ENCODE peak calls at places on chromosomes 4 and X, in six cellular contexts. One of them, this sample, is unnamed.

GRCh38 chr4:71460368-71460767 is 121.5 kb downstream of the SLC4A4 start:
- DNase-seq in activated CD4-positive, alpha-beta memory T cell treated with anti-CD3 and anti-CD28 coated beads, Interleukin-2, amount 10 ng/mL, durations not matched to agents 7 days and 5 days: no peak
- DNase-seq in naive thymus-derived CD8-positive, alpha-beta T cell: no peak
- DNase-seq in AG09309: no peak
- DNase-seq in OCI-LY7: no peak
- DNase-seq in caudate nucleus: no peak
- DNase-seq in this sample: no peak

GRCh38 chrX:1215123-1215823 is 2.8 kb upstream of the CRLF2 start:
- DNase-seq in activated CD4-positive, alpha-beta memory T cell treated with anti-CD3 and anti-CD28 coated beads, Interleukin-2, amount 10 ng/mL, durations not matched to agents 7 days and 5 days: no peak
- DNase-seq in AG09309: no peak
- DNase-seq in naive thymus-derived CD8-positive, alpha-beta T cell: no peak
- DNase-seq in caudate nucleus: no peak
- DNase-seq in OCI-LY7: peak
- DNase-seq in this sample: no peak

GRCh38 chrX:55767100-55767499 is 49.6 kb downstream of the RRAGB start:
- DNase-seq in AG09309: no peak
- DNase-seq in activated CD4-positive, alpha-beta memory T cell treated with anti-CD3 and anti-CD28 coated beads, Interleukin-2, amount 10 ng/mL, durations not matched to agents 7 days and 5 days: no peak
- DNase-seq in naive thymus-derived CD8-positive, alpha-beta T cell: no peak
- DNase-seq in OCI-LY7: no peak
- DNase-seq in caudate nucleus: no peak
- DNase-seq in this sample: no peak

GRCh38 chr4:87342872-87343271 is 20.2 kb upstream of the HSD17B13 start:
- DNase-seq in AG09309: no peak
- DNase-seq in naive thymus-derived CD8-positive, alpha-beta T cell: no peak
- DNase-seq in OCI-LY7: no peak
- DNase-seq in activated CD4-positive, alpha-beta memory T cell treated with anti-CD3 and anti-CD28 coated beads, Interleukin-2, amount 10 ng/mL, durations not matched to agents 7 days and 5 days: no peak
- DNase-seq in caudate nucleus: no peak
- DNase-seq in this sample: no peak

GRCh38 chrX:42149786-42150185 is 226.4 kb upstream of the CASK start:
- DNase-seq in caudate nucleus: no peak
- DNase-seq in naive thymus-derived CD8-positive, alpha-beta T cell: no peak
- DNase-seq in OCI-LY7: no peak
- DNase-seq in activated CD4-positive, alpha-beta memory T cell treated with anti-CD3 and anti-CD28 coated beads, Interleukin-2, amount 10 ng/mL, durations not matched to agents 7 days and 5 days: no peak
- DNase-seq in AG09309: no peak
- DNase-seq in this sample: no peak

GRCh38 chr4:173891072-173891471 is 361.0 kb upstream of the HAND2 start:
- DNase-seq in naive thymus-derived CD8-positive, alpha-beta T cell: no peak
- DNase-seq in activated CD4-positive, alpha-beta memory T cell treated with anti-CD3 and anti-CD28 coated beads, Interleukin-2, amount 10 ng/mL, durations not matched to agents 7 days and 5 days: no peak
- DNase-seq in AG09309: no peak
- DNase-seq in caudate nucleus: no peak
- DNase-seq in OCI-LY7: no peak
- DNase-seq in this sample: no peak

GRCh38 chr4:19678763-19679162 is 572.9 kb upstream of the SLIT2 start:
- DNase-seq in AG09309: peak
- DNase-seq in naive thymus-derived CD8-positive, alpha-beta T cell: no peak
- DNase-seq in OCI-LY7: no peak
- DNase-seq in activated CD4-positive, alpha-beta memory T cell treated with anti-CD3 and anti-CD28 coated beads, Interleukin-2, amount 10 ng/mL, durations not matched to agents 7 days and 5 days: no peak
- DNase-seq in caudate nucleus: no peak
- DNase-seq in this sample: no peak

GRCh38 chr4:184167576-184167975 is 50.1 kb downstream of the ENPP6 start:
- DNase-seq in caudate nucleus: no peak
- DNase-seq in OCI-LY7: peak
- DNase-seq in activated CD4-positive, alpha-beta memory T cell treated with anti-CD3 and anti-CD28 coated beads, Interleukin-2, amount 10 ng/mL, durations not matched to agents 7 days and 5 days: no peak
- DNase-seq in AG09309: no peak
- DNase-seq in naive thymus-derived CD8-positive, alpha-beta T cell: no peak
- DNase-seq in this sample: no peak

GRCh38 chr4:188289531-188289930 is 150.3 kb downstream of the TRIML1 start:
- DNase-seq in activated CD4-positive, alpha-beta memory T cell treated with anti-CD3 and anti-CD28 coated beads, Interleukin-2, amount 10 ng/mL, durations not matched to agents 7 days and 5 days: no peak
- DNase-seq in naive thymus-derived CD8-positive, alpha-beta T cell: no peak
- DNase-seq in caudate nucleus: no peak
- DNase-seq in AG09309: no peak
- DNase-seq in OCI-LY7: no peak
- DNase-seq in this sample: no peak

GRCh38 chr4:101198741-101199339 is 148.5 kb downstream of the PPP3CA start:
- DNase-seq in OCI-LY7: no peak
- DNase-seq in naive thymus-derived CD8-positive, alpha-beta T cell: no peak
- DNase-seq in caudate nucleus: no peak
- DNase-seq in AG09309: no peak
- DNase-seq in activated CD4-positive, alpha-beta memory T cell treated with anti-CD3 and anti-CD28 coated beads, Interleukin-2, amount 10 ng/mL, durations not matched to agents 7 days and 5 days: no peak
- DNase-seq in this sample: no peak

GRCh38 chr4:102244878-102245535 is 100.3 kb downstream of the SLC39A8 start:
- DNase-seq in naive thymus-derived CD8-positive, alpha-beta T cell: no peak
- DNase-seq in OCI-LY7: no peak
- DNase-seq in AG09309: no peak
- DNase-seq in caudate nucleus: no peak
- DNase-seq in activated CD4-positive, alpha-beta memory T cell treated with anti-CD3 and anti-CD28 coated beads, Interleukin-2, amount 10 ng/mL, durations not matched to agents 7 days and 5 days: no peak
- DNase-seq in this sample: no peak

GRCh38 chr4:40251366-40251765 is 54.5 kb downstream of the RHOH start:
- DNase-seq in activated CD4-positive, alpha-beta memory T cell treated with anti-CD3 and anti-CD28 coated beads, Interleukin-2, amount 10 ng/mL, durations not matched to agents 7 days and 5 days: no peak
- DNase-seq in AG09309: no peak
- DNase-seq in OCI-LY7: no peak
- DNase-seq in naive thymus-derived CD8-positive, alpha-beta T cell: no peak
- DNase-seq in caudate nucleus: no peak
- DNase-seq in this sample: no peak

GRCh38 chr4:109046549-109047171 is 255.8 kb downstream of the COL25A1 start:
- DNase-seq in caudate nucleus: no peak
- DNase-seq in AG09309: peak
- DNase-seq in activated CD4-positive, alpha-beta memory T cell treated with anti-CD3 and anti-CD28 coated beads, Interleukin-2, amount 10 ng/mL, durations not matched to agents 7 days and 5 days: no peak
- DNase-seq in naive thymus-derived CD8-positive, alpha-beta T cell: no peak
- DNase-seq in OCI-LY7: no peak
- DNase-seq in this sample: no peak

GRCh38 chr4:58776627-58777026 is 1666.4 kb upstream of the IGFBP7 start:
- DNase-seq in caudate nucleus: no peak
- DNase-seq in OCI-LY7: no peak
- DNase-seq in activated CD4-positive, alpha-beta memory T cell treated with anti-CD3 and anti-CD28 coated beads, Interleukin-2, amount 10 ng/mL, durations not matched to agents 7 days and 5 days: no peak
- DNase-seq in AG09309: no peak
- DNase-seq in naive thymus-derived CD8-positive, alpha-beta T cell: no peak
- DNase-seq in this sample: no peak

GRCh38 chr4:83231620-83232056 is 53.0 kb downstream of the COQ2 start:
- DNase-seq in activated CD4-positive, alpha-beta memory T cell treated with anti-CD3 and anti-CD28 coated beads, Interleukin-2, amount 10 ng/mL, durations not matched to agents 7 days and 5 days: peak
- DNase-seq in caudate nucleus: no peak
- DNase-seq in AG09309: no peak
- DNase-seq in naive thymus-derived CD8-positive, alpha-beta T cell: no peak
- DNase-seq in OCI-LY7: peak
- DNase-seq in this sample: no peak

GRCh38 chr4:184684491-184685189 is 35.1 kb downstream of the PRIMPOL start:
- DNase-seq in OCI-LY7: no peak
- DNase-seq in naive thymus-derived CD8-positive, alpha-beta T cell: no peak
- DNase-seq in caudate nucleus: no peak
- DNase-seq in AG09309: no peak
- DNase-seq in activated CD4-positive, alpha-beta memory T cell treated with anti-CD3 and anti-CD28 coated beads, Interleukin-2, amount 10 ng/mL, durations not matched to agents 7 days and 5 days: no peak
- DNase-seq in this sample: no peak

GRCh38 chrX:40167240-40168182 is 69.8 kb upstream of the BCOR start:
- DNase-seq in AG09309: no peak
- DNase-seq in OCI-LY7: peak
- DNase-seq in naive thymus-derived CD8-positive, alpha-beta T cell: no peak
- DNase-seq in activated CD4-positive, alpha-beta memory T cell treated with anti-CD3 and anti-CD28 coated beads, Interleukin-2, amount 10 ng/mL, durations not matched to agents 7 days and 5 days: no peak
- DNase-seq in caudate nucleus: no peak
- DNase-seq in this sample: no peak

GRCh38 chrX:116499780-116500179 is 37.0 kb upstream of the CT83 start:
- DNase-seq in naive thymus-derived CD8-positive, alpha-beta T cell: no peak
- DNase-seq in OCI-LY7: no peak
- DNase-seq in AG09309: no peak
- DNase-seq in caudate nucleus: no peak
- DNase-seq in activated CD4-positive, alpha-beta memory T cell treated with anti-CD3 and anti-CD28 coated beads, Interleukin-2, amount 10 ng/mL, durations not matched to agents 7 days and 5 days: no peak
- DNase-seq in this sample: no peak

GRCh38 chr4:147368948-147369347 is 111.9 kb upstream of the EDNRA start:
- DNase-seq in OCI-LY7: no peak
- DNase-seq in naive thymus-derived CD8-positive, alpha-beta T cell: no peak
- DNase-seq in activated CD4-positive, alpha-beta memory T cell treated with anti-CD3 and anti-CD28 coated beads, Interleukin-2, amount 10 ng/mL, durations not matched to agents 7 days and 5 days: no peak
- DNase-seq in caudate nucleus: no peak
- DNase-seq in AG09309: no peak
- DNase-seq in this sample: no peak

GRCh38 chrX:153970398-153971123 is 1.1 kb downstream of the HCFC1 start:
- DNase-seq in caudate nucleus: peak
- DNase-seq in naive thymus-derived CD8-positive, alpha-beta T cell: no peak
- DNase-seq in activated CD4-positive, alpha-beta memory T cell treated with anti-CD3 and anti-CD28 coated beads, Interleukin-2, amount 10 ng/mL, durations not matched to agents 7 days and 5 days: peak
- DNase-seq in OCI-LY7: peak
- DNase-seq in AG09309: peak
- DNase-seq in this sample: no peak

GRCh38 chr4:169098969-169099685 is 89.1 kb upstream of the CBR4 start:
- DNase-seq in naive thymus-derived CD8-positive, alpha-beta T cell: no peak
- DNase-seq in AG09309: no peak
- DNase-seq in OCI-LY7: no peak
- DNase-seq in activated CD4-positive, alpha-beta memory T cell treated with anti-CD3 and anti-CD28 coated beads, Interleukin-2, amount 10 ng/mL, durations not matched to agents 7 days and 5 days: no peak
- DNase-seq in caudate nucleus: no peak
- DNase-seq in this sample: no peak

GRCh38 chr4:47513493-47513892 is 28.4 kb downstream of the ATP10D start:
- DNase-seq in activated CD4-positive, alpha-beta memory T cell treated with anti-CD3 and anti-CD28 coated beads, Interleukin-2, amount 10 ng/mL, durations not matched to agents 7 days and 5 days: no peak
- DNase-seq in naive thymus-derived CD8-positive, alpha-beta T cell: no peak
- DNase-seq in caudate nucleus: no peak
- DNase-seq in OCI-LY7: no peak
- DNase-seq in AG09309: no peak
- DNase-seq in this sample: no peak

GRCh38 chrX:69238153-69238959 is 73.1 kb upstream of the PJA1 start:
- DNase-seq in caudate nucleus: peak
- DNase-seq in naive thymus-derived CD8-positive, alpha-beta T cell: no peak
- DNase-seq in OCI-LY7: no peak
- DNase-seq in activated CD4-positive, alpha-beta memory T cell treated with anti-CD3 and anti-CD28 coated beads, Interleukin-2, amount 10 ng/mL, durations not matched to agents 7 days and 5 days: no peak
- DNase-seq in AG09309: no peak
- DNase-seq in this sample: peak

GRCh38 chr4:99025506-99025905 is 30.0 kb downstream of the METAP1 start:
- DNase-seq in AG09309: no peak
- DNase-seq in activated CD4-positive, alpha-beta memory T cell treated with anti-CD3 and anti-CD28 coated beads, Interleukin-2, amount 10 ng/mL, durations not matched to agents 7 days and 5 days: no peak
- DNase-seq in OCI-LY7: no peak
- DNase-seq in caudate nucleus: no peak
- DNase-seq in naive thymus-derived CD8-positive, alpha-beta T cell: no peak
- DNase-seq in this sample: no peak

GRCh38 chr4:57132746-57133142 is 22.6 kb upstream of the IGFBP7 start:
- DNase-seq in naive thymus-derived CD8-positive, alpha-beta T cell: no peak
- DNase-seq in caudate nucleus: no peak
- DNase-seq in activated CD4-positive, alpha-beta memory T cell treated with anti-CD3 and anti-CD28 coated beads, Interleukin-2, amount 10 ng/mL, durations not matched to agents 7 days and 5 days: no peak
- DNase-seq in AG09309: no peak
- DNase-seq in OCI-LY7: no peak
- DNase-seq in this sample: no peak

GRCh38 chr4:91340843-91341242 is 962.9 kb upstream of the GRID2 start:
- DNase-seq in OCI-LY7: no peak
- DNase-seq in AG09309: no peak
- DNase-seq in activated CD4-positive, alpha-beta memory T cell treated with anti-CD3 and anti-CD28 coated beads, Interleukin-2, amount 10 ng/mL, durations not matched to agents 7 days and 5 days: no peak
- DNase-seq in naive thymus-derived CD8-positive, alpha-beta T cell: no peak
- DNase-seq in caudate nucleus: no peak
- DNase-seq in this sample: no peak

GRCh38 chrX:105317117-105317516 is 96.6 kb upstream of the TEX13A start:
- DNase-seq in AG09309: no peak
- DNase-seq in activated CD4-positive, alpha-beta memory T cell treated with anti-CD3 and anti-CD28 coated beads, Interleukin-2, amount 10 ng/mL, durations not matched to agents 7 days and 5 days: no peak
- DNase-seq in naive thymus-derived CD8-positive, alpha-beta T cell: no peak
- DNase-seq in OCI-LY7: no peak
- DNase-seq in caudate nucleus: no peak
- DNase-seq in this sample: no peak

GRCh38 chr4:176925962-176926361 is 133.2 kb upstream of the VEGFC start:
- DNase-seq in OCI-LY7: no peak
- DNase-seq in AG09309: no peak
- DNase-seq in caudate nucleus: no peak
- DNase-seq in activated CD4-positive, alpha-beta memory T cell treated with anti-CD3 and anti-CD28 coated beads, Interleukin-2, amount 10 ng/mL, durations not matched to agents 7 days and 5 days: no peak
- DNase-seq in naive thymus-derived CD8-positive, alpha-beta T cell: no peak
- DNase-seq in this sample: no peak